ENCODE peak calls at places on chromosomes 1 and 21, in nine cellular contexts. D is WTC11; P is choroid plexus epithelial cell; T is GM10248; X is mesothelial cell of epicardium; F is heart right ventricle; Y is HFFc6; R is CD4-positive, alpha-beta T cell; O is osteocyte. G is an unnamed sample.

GRCh38 chr1:195663549-195664280 is 944.5 kb downstream of the KCNT2 start:
- DNase-seq in D (no peak), P (peak; percentile 85), T (no peak), X (no peak), F (no peak), Y (peak; percentile 87), R (no peak), O (no peak), G (no peak)

GRCh38 chr1:29746076-29746665 is 509.8 kb downstream of the PTPRU start:
- DNase-seq in D (no peak), P (no peak), T (no peak), X (no peak), F (no peak), Y (no peak), R (no peak), O (no peak), G (no peak)

GRCh38 chr1:225871374-225872074 is 10.7 kb downstream of the TMEM63A start:
- DNase-seq in D (no peak), P (no peak), T (no peak), X (no peak), F (no peak), Y (no peak), R (no peak), O (no peak), G (no peak)

GRCh38 chr1:235221653-235222052 is 60.6 kb upstream of the RBM34 start:
- DNase-seq in D (no peak), P (no peak), T (no peak), X (no peak), F (no peak), Y (no peak), R (no peak), O (no peak), G (no peak)

GRCh38 chr21:46560568-46561447 is 44.1 kb downstream of the S100B start:
- DNase-seq in D (no peak), P (no peak), T (no peak), X (no peak), F (no peak), Y (no peak), R (no peak), O (no peak), G (no peak)

GRCh38 chr1:6625579-6626149 is 996 bp downstream of the THAP3 start:
- DNase-seq in D (no peak), P (peak; percentile 54), T (no peak), X (no peak), F (peak; percentile 46), Y (peak; percentile 9), R (no peak), O (no peak), G (no peak)

GRCh38 chr1:42178249-42178648 is 13.7 kb upstream of the GUCA2A start:
- DNase-seq in D (no peak), P (peak; percentile 21), T (no peak), X (no peak), F (no peak), Y (no peak), R (no peak), O (no peak), G (no peak)

GRCh38 chr1:78622548-78622947 is 2.3 kb downstream of the IFI44L start:
- DNase-seq in D (no peak), P (no peak), T (no peak), X (no peak), F (no peak), Y (no peak), R (no peak), O (no peak), G (no peak)

GRCh38 chr1:83698644-83699043 is 300.3 kb downstream of the TTLL7 start:
- DNase-seq in D (no peak), P (no peak), T (no peak), X (no peak), F (no peak), Y (no peak), R (no peak), O (no peak), G (no peak)

GRCh38 chr1:53524428-53525400 is 65.5 kb downstream of the DMRTB1 start:
- DNase-seq in D (no peak), P (peak; percentile 23), T (no peak), X (no peak), F (peak; percentile 53), Y (no peak), R (no peak), O (no peak), G (no peak)

GRCh38 chr21:45050361-45050785 is 24.0 kb upstream of the ADARB1 start:
- DNase-seq in D (no peak), P (peak; percentile 81), T (no peak), X (no peak), F (no peak), Y (no peak), R (no peak), O (no peak), G (no peak)

GRCh38 chr1:245051349-245052221 is 103.2 kb upstream of the KIF26B start:
- DNase-seq in D (peak; percentile 24), P (peak; percentile 68), T (no peak), X (no peak), F (peak; percentile 36), Y (no peak), R (no peak), O (no peak), G (no peak)

GRCh38 chr1:77406661-77407060 is 124.8 kb downstream of the AK5 start:
- DNase-seq in D (no peak), P (peak; percentile 44), T (no peak), X (no peak), F (no peak), Y (peak; percentile 55), R (no peak), O (no peak), G (no peak)

GRCh38 chr1:28756846-28757245 is 20.1 kb downstream of the YTHDF2 start:
- DNase-seq in D (no peak), P (peak; percentile 32), T (no peak), X (no peak), F (no peak), Y (no peak), R (no peak), O (no peak), G (no peak)

GRCh38 chr1:43747736-43748135 is 40.4 kb downstream of the ST3GAL3 start:
- DNase-seq in D (no peak), P (no peak), T (no peak), X (no peak), F (no peak), Y (no peak), R (no peak), O (no peak), G (no peak)

DNA sequence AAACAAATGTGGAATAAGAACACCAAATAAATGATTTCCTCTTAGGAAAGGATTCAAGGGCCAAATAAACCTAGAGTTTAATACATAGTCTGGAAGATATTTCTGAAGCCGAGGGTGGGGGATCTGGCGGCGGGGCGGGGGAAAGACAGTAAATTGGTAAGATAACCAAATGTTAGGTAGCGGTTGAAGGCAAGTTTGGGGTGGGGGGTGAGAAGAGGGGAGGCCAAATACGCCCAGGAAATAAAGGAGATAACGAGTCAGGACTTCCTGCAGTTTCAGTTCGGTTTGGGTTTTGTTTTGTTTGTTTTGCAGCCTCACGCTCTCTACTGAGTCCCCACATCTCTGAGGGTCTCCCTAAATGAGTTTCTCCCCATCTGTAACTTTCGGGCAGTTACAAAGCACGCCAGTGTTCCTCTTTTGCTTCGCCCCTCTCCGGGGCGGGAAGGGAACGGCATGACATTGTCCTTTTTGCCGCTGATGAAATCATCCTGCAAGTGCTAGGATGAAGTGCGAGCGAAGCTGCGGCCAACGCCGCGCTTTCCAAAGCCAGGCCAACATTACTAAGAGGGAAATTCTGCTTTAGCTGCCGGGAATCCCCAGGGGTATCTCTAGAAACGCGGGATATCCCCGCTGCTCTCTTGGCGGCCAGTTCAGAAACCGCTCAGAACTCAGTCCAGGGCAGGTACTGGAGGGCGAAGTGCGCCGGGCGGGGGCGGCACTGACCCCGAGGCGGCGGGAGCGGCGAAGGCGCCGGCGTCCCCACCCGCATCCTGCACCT is 811 bp downstream of the NIBAN1 start:
- DNase-seq in D (peak; percentile 55), P (peak; percentile 76), T (peak; percentile 70), X (no peak), F (peak; percentile 49), Y (peak; percentile 31), R (no peak), O (peak; percentile 85), G (no peak)
- TF ChIP-seq CTCF in D (no peak), P (peak; percentile 5), T (no peak), X (no peak), F (no peak), Y (peak; percentile 8), R (no peak), O (no peak), G (no peak)

DNA sequence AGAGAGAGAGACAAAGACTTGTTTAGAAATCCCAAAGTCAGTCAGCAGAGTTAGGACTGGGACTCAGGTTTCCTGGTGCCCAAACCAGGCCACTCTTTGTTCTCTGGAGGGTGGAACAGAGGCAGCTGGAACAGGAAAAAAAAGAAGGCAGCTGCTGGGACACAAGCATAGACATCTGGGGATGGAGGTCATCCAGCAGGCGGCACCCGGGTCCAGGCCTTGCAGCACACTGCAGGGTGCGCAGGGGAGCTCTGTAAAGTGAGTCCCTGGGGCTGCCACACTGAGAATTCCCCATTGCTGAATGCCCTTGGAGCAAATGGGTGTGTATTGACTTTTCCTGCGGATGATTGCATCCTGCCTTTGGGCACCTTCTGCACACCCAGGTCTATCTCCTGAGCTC is 222.9 kb upstream of the CSF3R start:
- DNase-seq in D (no peak), P (no peak), T (no peak), X (no peak), F (no peak), Y (no peak), R (no peak), O (no peak), G (no peak)
- TF ChIP-seq CTCF in D (no peak), P (no peak), T (no peak), X (no peak), F (no peak), Y (no peak), R (no peak), O (no peak), G (no peak)

DNA sequence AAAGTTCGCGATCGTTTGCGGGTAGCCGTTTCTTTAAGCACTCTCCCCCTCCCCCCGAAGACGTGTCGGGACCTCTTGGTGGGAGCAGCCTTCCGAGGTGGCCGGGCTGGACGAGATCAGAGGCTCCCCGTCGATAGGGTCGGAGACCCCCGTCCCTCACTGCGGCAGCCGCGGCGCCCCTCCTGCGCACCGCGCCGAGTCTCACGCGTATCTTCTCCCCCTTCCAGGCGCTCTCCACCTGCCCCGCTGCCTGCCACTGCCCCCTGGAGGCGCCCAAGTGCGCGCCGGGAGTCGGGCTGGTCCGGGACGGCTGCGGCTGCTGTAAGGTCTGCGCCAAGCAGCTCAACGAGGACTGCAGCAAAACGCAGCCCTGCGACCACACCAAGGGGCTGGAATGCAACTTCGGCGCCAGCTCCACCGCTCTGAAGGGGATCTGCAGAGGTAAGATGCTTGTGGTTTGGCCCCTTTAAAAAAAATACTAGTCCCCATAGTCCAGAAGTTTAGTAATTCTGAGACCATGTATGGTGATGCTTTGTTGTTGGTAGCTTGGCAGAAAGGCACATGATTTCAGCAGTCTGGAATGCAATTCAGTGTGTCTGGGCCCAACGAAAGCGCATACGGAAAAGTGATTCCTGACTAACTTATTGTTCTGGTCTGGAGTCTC is 709 bp downstream of the CCN1 start:
- DNase-seq in D (peak; percentile 85), P (peak; percentile 90), T (peak; percentile 65), X (peak; percentile 52), F (peak; percentile 83), Y (peak; percentile 89), R (no peak), O (peak; percentile 93), G (no peak)
- TF ChIP-seq CTCF in D (peak; percentile 54), P (peak; percentile 71), T (peak; percentile 50), X (peak; percentile 47), F (peak; percentile 77), Y (peak; percentile 80), R (no peak), O (peak; percentile 82), G (no peak)

DNA sequence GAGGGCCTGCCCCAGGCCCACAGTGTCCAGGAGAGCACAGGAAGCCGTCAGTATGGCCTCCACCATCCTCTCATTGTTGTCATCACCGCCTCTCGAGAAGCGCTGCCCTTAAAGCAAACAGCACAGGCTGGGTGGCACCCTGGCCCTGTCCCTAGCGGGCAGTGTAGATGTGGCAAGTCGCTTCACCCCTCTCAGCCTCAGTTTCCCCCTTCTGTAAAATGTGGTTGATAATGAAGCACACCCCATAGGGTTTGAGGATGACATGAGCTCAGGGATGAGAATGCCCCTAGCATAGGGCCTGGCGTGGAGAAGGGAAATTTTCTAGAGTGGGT is 13.4 kb downstream of the PLA2G2F start:
- DNase-seq in D (no peak), P (no peak), T (no peak), X (no peak), F (no peak), Y (no peak), R (no peak), O (no peak), G (no peak)
- TF ChIP-seq CTCF in D (no peak), P (no peak), T (no peak), X (peak; percentile 49), F (peak; percentile 40), Y (peak; percentile 56), R (peak; percentile 51), O (peak; percentile 35), G (no peak)

G was measured in omental fat pad.